ENCODE peak calls at places on chromosomes 13 and 19, in four cellular contexts. One of them, this sample, is unnamed.

GRCh38 chr19:57004418-57004817 is 115.4 kb upstream of the USP29 start:
- DNase-seq in mammary epithelial cell: no peak
- DNase-seq in iris pigment epithelial cell: no peak
- DNase-seq in H54: no peak
- DNase-seq in this sample: no peak

GRCh38 chr13:49610176-49610575 is 18.1 kb upstream of the ARL11 start:
- DNase-seq in H54: no peak
- DNase-seq in mammary epithelial cell: no peak
- DNase-seq in iris pigment epithelial cell: no peak
- DNase-seq in this sample: no peak

GRCh38 chr13:41145136-41145908 is 12.7 kb upstream of the KBTBD6 start:
- DNase-seq in iris pigment epithelial cell: peak
- DNase-seq in mammary epithelial cell: peak
- DNase-seq in H54: no peak
- DNase-seq in this sample: no peak

GRCh38 chr13:104832265-104832664 is 1703.2 kb downstream of the EFNB2 start:
- DNase-seq in H54: no peak
- DNase-seq in iris pigment epithelial cell: no peak
- DNase-seq in mammary epithelial cell: no peak
- DNase-seq in this sample: no peak

GRCh38 chr13:25463496-25463895 is 91.7 kb downstream of the ATP8A2 start:
- DNase-seq in mammary epithelial cell: peak
- DNase-seq in H54: peak
- DNase-seq in iris pigment epithelial cell: peak
- DNase-seq in this sample: peak

GRCh38 chr19:51318687-51319675 is 7.5 kb downstream of the IGLON5 start:
- DNase-seq in iris pigment epithelial cell: no peak
- DNase-seq in H54: no peak
- DNase-seq in mammary epithelial cell: no peak
- DNase-seq in this sample: no peak

GRCh38 chr19:10026744-10027143 is 13.5 kb downstream of the RDH8 start:
- DNase-seq in H54: no peak
- DNase-seq in iris pigment epithelial cell: no peak
- DNase-seq in mammary epithelial cell: no peak
- DNase-seq in this sample: no peak

GRCh38 chr19:38089440-38089839 is 134.6 kb downstream of the DPF1 start:
- DNase-seq in mammary epithelial cell: no peak
- DNase-seq in H54: no peak
- DNase-seq in iris pigment epithelial cell: no peak
- DNase-seq in this sample: no peak

GRCh38 chr13:105971720-105972119 is 563.7 kb downstream of the EFNB2 start:
- DNase-seq in iris pigment epithelial cell: no peak
- DNase-seq in H54: no peak
- DNase-seq in mammary epithelial cell: no peak
- DNase-seq in this sample: no peak

GRCh38 chr19:55683449-55684261 is 8.6 kb downstream of the EPN1 start:
- DNase-seq in H54: no peak
- DNase-seq in iris pigment epithelial cell: no peak
- DNase-seq in mammary epithelial cell: no peak
- DNase-seq in this sample: no peak

GRCh38 chr19:49689133-49690072 is at the start of gene ADM5:
- DNase-seq in mammary epithelial cell: no peak
- DNase-seq in H54: no peak
- DNase-seq in iris pigment epithelial cell: no peak
- DNase-seq in this sample: no peak

GRCh38 chr19:1944088-1944915 is 3.3 kb downstream of the CSNK1G2 start:
- DNase-seq in iris pigment epithelial cell: no peak
- DNase-seq in H54: no peak
- DNase-seq in mammary epithelial cell: no peak
- DNase-seq in this sample: no peak

GRCh38 chr13:50650936-50651638 is 192.4 kb downstream of the DLEU7 start:
- DNase-seq in mammary epithelial cell: peak
- DNase-seq in iris pigment epithelial cell: peak
- DNase-seq in H54: no peak
- DNase-seq in this sample: no peak

GRCh38 chr13:94382520-94382919 is 97.0 kb downstream of the DCT start:
- DNase-seq in iris pigment epithelial cell: no peak
- DNase-seq in H54: no peak
- DNase-seq in mammary epithelial cell: no peak
- DNase-seq in this sample: no peak

GRCh38 chr13:29595380-29596063 is at the start of gene SLC7A1:
- DNase-seq in iris pigment epithelial cell: peak
- DNase-seq in H54: peak
- DNase-seq in mammary epithelial cell: peak
- DNase-seq in this sample: peak

GRCh38 chr13:105814219-105814901 is 721.1 kb downstream of the EFNB2 start:
- DNase-seq in iris pigment epithelial cell: no peak
- DNase-seq in H54: no peak
- DNase-seq in mammary epithelial cell: peak
- DNase-seq in this sample: no peak

GRCh38 chr13:114230117-114230516 is 4.6 kb upstream of the CDC16 start:
- DNase-seq in H54: no peak
- DNase-seq in mammary epithelial cell: no peak
- DNase-seq in iris pigment epithelial cell: peak
- DNase-seq in this sample: no peak

GRCh38 chr19:6712692-6713670 is 7.5 kb downstream of the C3 start:
- DNase-seq in mammary epithelial cell: no peak
- DNase-seq in iris pigment epithelial cell: no peak
- DNase-seq in H54: no peak
- DNase-seq in this sample: no peak

GRCh38 chr19:23799321-23799720 is 40.6 kb upstream of the ZNF681 start:
- DNase-seq in mammary epithelial cell: no peak
- DNase-seq in iris pigment epithelial cell: no peak
- DNase-seq in H54: no peak
- DNase-seq in this sample: no peak

GRCh38 chr13:43020794-43021193 is 2.6 kb upstream of the DNAJC15 start:
- DNase-seq in H54: no peak
- DNase-seq in mammary epithelial cell: no peak
- DNase-seq in iris pigment epithelial cell: no peak
- DNase-seq in this sample: no peak

GRCh38 chr13:79231887-79232286 is 174.2 kb downstream of the RBM26 start:
- DNase-seq in iris pigment epithelial cell: no peak
- DNase-seq in mammary epithelial cell: no peak
- DNase-seq in H54: no peak
- DNase-seq in this sample: no peak

GRCh38 chr13:76597868-76598267 is 288.3 kb downstream of the KCTD12 start:
- DNase-seq in mammary epithelial cell: no peak
- DNase-seq in iris pigment epithelial cell: no peak
- DNase-seq in H54: no peak
- DNase-seq in this sample: no peak

GRCh38 chr13:106529415-106530208 is 5.8 kb downstream of the EFNB2 start:
- DNase-seq in iris pigment epithelial cell: no peak
- DNase-seq in mammary epithelial cell: no peak
- DNase-seq in H54: no peak
- DNase-seq in this sample: no peak

GRCh38 chr13:93450226-93450625 is 223.6 kb downstream of the GPC6 start:
- DNase-seq in H54: no peak
- DNase-seq in mammary epithelial cell: peak
- DNase-seq in iris pigment epithelial cell: peak
- DNase-seq in this sample: peak

GRCh38 chr19:8451885-8452284 is 7.1 kb downstream of the HNRNPM start:
- DNase-seq in iris pigment epithelial cell: peak
- DNase-seq in mammary epithelial cell: peak
- DNase-seq in H54: peak
- DNase-seq in this sample: no peak

GRCh38 chr13:37715606-37716015 is 117.0 kb upstream of the POSTN start:
- DNase-seq in H54: no peak
- DNase-seq in iris pigment epithelial cell: peak
- DNase-seq in mammary epithelial cell: peak
- DNase-seq in this sample: peak

GRCh38 chr19:3483226-3483628 is at the start of gene SMIM44:
- DNase-seq in iris pigment epithelial cell: no peak
- DNase-seq in H54: no peak
- DNase-seq in mammary epithelial cell: no peak
- DNase-seq in this sample: no peak

GRCh38 chr13:63690672-63691071 is 2275.0 kb upstream of the PCDH20 start:
- DNase-seq in H54: no peak
- DNase-seq in mammary epithelial cell: no peak
- DNase-seq in iris pigment epithelial cell: no peak
- DNase-seq in this sample: no peak

GRCh38 chr13:51629711-51630575 is 45.7 kb downstream of the WDFY2 start:
- DNase-seq in mammary epithelial cell: no peak
- DNase-seq in H54: no peak
- DNase-seq in iris pigment epithelial cell: no peak
- DNase-seq in this sample: no peak

GRCh38 chr19:4732680-4733114 is 9.1 kb upstream of the DPP9 start:
- DNase-seq in iris pigment epithelial cell: peak
- DNase-seq in H54: peak
- DNase-seq in mammary epithelial cell: peak
- DNase-seq in this sample: peak

GRCh38 chr19:17325881-17326594 is 8.6 kb downstream of the ANO8 start:
- DNase-seq in mammary epithelial cell: peak
- DNase-seq in H54: no peak
- DNase-seq in iris pigment epithelial cell: peak
- DNase-seq in this sample: no peak

GRCh38 chr13:110254151-110254679 is 52.7 kb downstream of the COL4A1 start:
- DNase-seq in H54: no peak
- DNase-seq in mammary epithelial cell: no peak
- DNase-seq in iris pigment epithelial cell: peak
- DNase-seq in this sample: no peak

GRCh38 chr19:616276-616675 is 17.1 kb downstream of the POLRMT start:
- DNase-seq in mammary epithelial cell: no peak
- DNase-seq in iris pigment epithelial cell: no peak
- DNase-seq in H54: no peak
- DNase-seq in this sample: no peak

GRCh38 chr19:35745328-35746086 is at the start of the genes PSENEN and U2AF1L4:
- DNase-seq in H54: peak
- DNase-seq in iris pigment epithelial cell: peak
- DNase-seq in mammary epithelial cell: peak
- DNase-seq in this sample: peak

GRCh38 chr19:29753190-29753933 is 38.3 kb upstream of the C19orf12 start:
- DNase-seq in H54: no peak
- DNase-seq in iris pigment epithelial cell: no peak
- DNase-seq in mammary epithelial cell: no peak
- DNase-seq in this sample: no peak

GRCh38 chr13:113735750-113736149 is 23.3 kb upstream of the TMEM255B start:
- DNase-seq in H54: no peak
- DNase-seq in iris pigment epithelial cell: no peak
- DNase-seq in mammary epithelial cell: no peak
- DNase-seq in this sample: no peak

GRCh38 chr19:32599736-32600157 is 18.8 kb downstream of the PDCD5 start:
- DNase-seq in mammary epithelial cell: peak
- DNase-seq in H54: peak
- DNase-seq in iris pigment epithelial cell: peak
- DNase-seq in this sample: peak

This sample was measured in HTR-8/SVneo.